ENCODE peak calls at places on chromosomes 7 and 10, in six cellular contexts. R is cerebellar cortex; G is NCI-H2171 treated with DMSO at 0.1 percent for 48 hours; K is fibroblast of lung; C is T1000; L is activated naive CD8-positive, alpha-beta T cell treated with anti-CD3 and anti-CD28 coated beads for 36 hours. Z is an unnamed sample.

GRCh38 chr10:91312031-91312733 is 91.7 kb downstream of the PCGF5 start:
- DNase-seq in R (no peak), G (no peak), K (peak; percentile 49), C (no peak), L (no peak), Z (no peak)

GRCh38 chr10:58618158-58618676 is 105.5 kb downstream of the BICC1 start:
- DNase-seq in R (no peak), G (peak; percentile 44), K (no peak), C (no peak), L (no peak), Z (peak; percentile 91)

GRCh38 chr10:83612050-83612449 is 527.3 kb upstream of the GHITM start:
- DNase-seq in R (no peak), G (no peak), K (peak; percentile 62), C (no peak), L (no peak), Z (no peak)

GRCh38 chr7:154869436-154869835 is 133.5 kb downstream of the PAXIP1 start:
- DNase-seq in R (no peak), G (no peak), K (no peak), C (no peak), L (no peak), Z (no peak)

GRCh38 chr10:19168584-19168983 is 120.0 kb downstream of the MALRD1 start:
- DNase-seq in R (peak; percentile 4), G (no peak), K (peak; percentile 6), C (no peak), L (no peak), Z (no peak)

GRCh38 chr7:42053834-42054233 is 183.2 kb downstream of the GLI3 start:
- DNase-seq in R (no peak), G (no peak), K (no peak), C (no peak), L (no peak), Z (no peak)

GRCh38 chr10:20007426-20007825 is 191.2 kb downstream of the PLXDC2 start:
- DNase-seq in R (no peak), G (no peak), K (peak; percentile 45), C (no peak), L (no peak), Z (no peak)

GRCh38 chr10:92082583-92083280 is 159.2 kb downstream of the BTAF1 start:
- DNase-seq in R (no peak), G (no peak), K (peak; percentile 33), C (no peak), L (no peak), Z (no peak)

GRCh38 chr10:110425684-110426293 is 71.9 kb upstream of the DUSP5 start:
- DNase-seq in R (no peak), G (no peak), K (peak; percentile 95), C (peak; percentile 47), L (peak; percentile 72), Z (no peak)

Z was measured in NCI-H69.